ENCODE peak calls at places on chromosomes 11 and 22, in four cellular contexts. W is activated CD8-positive, alpha-beta T cell treated with anti-CD3 and anti-CD28 coated beads, Interleukin-2, amount 10 ng/mL, durations not matched to agents 7 days and 5 days; T is WERI-Rb-1; S is naive thymus-derived CD4-positive, alpha-beta T cell. B is an unnamed sample.

GRCh38 chr11:63608353-63609345 is 5.6 kb downstream of the PLAAT3 start:
- DNase-seq in T (no peak), S (no peak), W (no peak), B (no peak)

GRCh38 chr22:49046546-49047305 is 780.9 kb downstream of the BRD1 start:
- DNase-seq in S (no peak), T (peak), W (peak), B (no peak)

GRCh38 chr22:49606562-49606961 is 221.1 kb downstream of the BRD1 start:
- DNase-seq in W (no peak), T (no peak), S (no peak), B (no peak)

GRCh38 chr11:113839842-113840241 is 35.5 kb downstream of the USP28 start:
- DNase-seq in S (no peak), W (no peak), T (no peak), B (no peak)

GRCh38 chr22:20316217-20316843 is 3.5 kb downstream of the DGCR6L start:
- DNase-seq in W (peak), S (no peak), T (no peak), B (no peak)

GRCh38 chr11:73907191-73907590 is 30.4 kb downstream of the PAAF1 start:
- DNase-seq in T (no peak), S (no peak), W (no peak), B (no peak)

GRCh38 chr11:121634889-121635288 is 182.1 kb upstream of the SORL1-AS1 start:
- DNase-seq in S (no peak), W (no peak), T (no peak), B (no peak)

GRCh38 chr11:129817282-129818051 is 1.8 kb downstream of the TMEM45B start:
- DNase-seq in W (no peak), S (no peak), T (no peak), B (no peak)

GRCh38 chr11:67457453-67457852 is 2.3 kb downstream of the CABP4 start:
- DNase-seq in W (no peak), S (no peak), T (no peak), B (no peak)

GRCh38 chr11:67117176-67117575 is 1.9 kb upstream of the KDM2A start:
- DNase-seq in W (no peak), S (no peak), T (no peak), B (no peak)

GRCh38 chr11:132158091-132158490 is 787.7 kb downstream of the NTM start:
- DNase-seq in T (peak), S (no peak), W (no peak), B (no peak)

GRCh38 chr11:64372802-64373597 is 14.0 kb downstream of the RPS6KA4 start:
- DNase-seq in T (no peak), W (no peak), S (no peak), B (no peak)

B was measured in stimulated activated naive CD4-positive, alpha-beta T cell.